ENCODE peak calls at places on chromosomes 7 and 10, in six cellular contexts. G is heart right ventricle, L is SK-N-SH, E is hepatocyte, A is uterus, P is MM.1S. V is an unnamed sample.

GRCh38 chr7:105638324-105638723 is 57.0 kb upstream of the EFCAB10 start:
- DNase-seq in G (no peak), E (no peak), P (no peak), L (no peak), A (no peak), V (peak; percentile 46)

GRCh38 chr10:120715214-120715613 is 135.9 kb upstream of the WDR11 start:
- DNase-seq in E (no peak), G (no peak), A (no peak), P (no peak), L (no peak), V (no peak)

GRCh38 chr10:105538933-105539332 is 897.8 kb downstream of the SORCS3 start:
- DNase-seq in P (no peak), G (no peak), L (no peak), E (no peak), A (no peak), V (peak; percentile 67)

GRCh38 chr7:100389437-100390088 is 16.3 kb downstream of the PILRA start:
- DNase-seq in A (no peak), P (no peak), G (no peak), L (no peak), E (no peak), V (no peak)

GRCh38 chr10:103763374-103764202 is 91.8 kb downstream of the SH3PXD2A start:
- DNase-seq in P (no peak), L (no peak), A (no peak), E (no peak), G (no peak), V (no peak)

GRCh38 chr10:122878799-122879338 is 512 bp downstream of the FAM24B start:
- DNase-seq in L (peak; percentile 21), G (no peak), P (no peak), A (no peak), E (no peak), V (no peak)

GRCh38 chr7:95718556-95719410 is 53.6 kb upstream of the DYNC1I1 start:
- DNase-seq in L (peak; percentile 29), A (no peak), E (no peak), P (peak; percentile 58), G (no peak), V (no peak)

GRCh38 chr7:135537453-135537852 is 20.3 kb upstream of the NUP205 start:
- DNase-seq in P (no peak), G (no peak), A (no peak), E (no peak), L (no peak), V (no peak)

GRCh38 chr10:71908998-71909397 is 55.2 kb upstream of the CHST3 start:
- DNase-seq in E (no peak), L (no peak), P (peak; percentile 34), A (no peak), G (no peak), V (no peak)

GRCh38 chr7:120714945-120715344 is 143.0 kb downstream of the TSPAN12 start:
- DNase-seq in P (no peak), L (no peak), A (no peak), G (no peak), E (no peak), V (no peak)

GRCh38 chr10:118992496-118992895 is 37.0 kb upstream of the NANOS1 start:
- DNase-seq in P (no peak), G (no peak), E (no peak), L (no peak), A (no peak), V (no peak)

GRCh38 chr7:33418251-33418701 is 288.9 kb downstream of the BBS9 start:
- DNase-seq in G (no peak), L (no peak), P (no peak), E (no peak), A (no peak), V (peak; percentile 68)

GRCh38 chr10:29064665-29065064 is 224.2 kb upstream of the LYZL1 start:
- DNase-seq in A (no peak), L (no peak), G (no peak), P (no peak), E (no peak), V (no peak)

GRCh38 chr7:20307119-20307518 is 23.6 kb upstream of the ITGB8 start:
- DNase-seq in G (no peak), L (no peak), P (peak; percentile 29), E (peak; percentile 68), A (no peak), V (peak; percentile 20)

GRCh38 chr7:20304366-20304765 is 26.3 kb upstream of the ITGB8 start:
- DNase-seq in E (peak; percentile 56), P (no peak), G (no peak), L (no peak), A (no peak), V (no peak)

GRCh38 chr7:20305726-20306125 is 25.0 kb upstream of the ITGB8 start:
- DNase-seq in P (no peak), L (no peak), E (no peak), A (no peak), G (no peak), V (no peak)

GRCh38 chr7:20307901-20308300 is 22.8 kb upstream of the ITGB8 start:
- DNase-seq in A (no peak), G (no peak), P (no peak), E (no peak), L (no peak), V (peak; percentile 48)

GRCh38 chr7:20306499-20306946 is 24.2 kb upstream of the ITGB8 start:
- DNase-seq in P (no peak), E (peak; percentile 28), A (no peak), L (no peak), G (no peak), V (peak; percentile 5)
- H3K27ac ChIP-seq in P (no peak overlapping the region), E (peak overlapping the region; percentile 64), A (no peak overlapping the region), L (peak overlapping the region; percentile 62), G (no peak overlapping the region), V (no peak overlapping the region)

DNA sequence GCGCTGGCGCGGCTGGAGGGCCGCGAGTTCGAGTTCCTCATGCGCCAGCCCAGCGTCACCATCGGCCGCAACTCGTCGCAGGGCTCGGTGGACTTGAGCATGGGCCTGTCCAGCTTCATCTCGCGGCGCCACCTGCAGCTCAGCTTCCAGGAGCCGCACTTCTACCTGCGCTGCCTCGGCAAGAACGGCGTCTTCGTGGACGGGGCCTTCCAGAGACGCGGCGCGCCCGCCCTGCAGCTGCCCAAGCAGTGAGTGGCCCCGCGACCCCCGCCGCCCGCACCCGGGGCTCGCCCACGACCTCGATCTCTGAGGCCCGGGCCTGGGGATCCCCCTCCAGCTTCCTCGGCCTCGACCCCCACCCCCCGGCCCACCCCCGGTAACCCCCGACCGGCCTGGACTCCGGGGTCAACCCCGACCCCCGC is 537 bp downstream of the FOXK1 start:
- DNase-seq in G (peak; percentile 36), L (no peak), E (peak; percentile 72), A (peak; percentile 53), P (peak; percentile 42), V (no peak)
- TF ChIP-seq CTCF in G (peak; percentile 15), L (peak; percentile 15), E (peak; percentile 28), A (no peak), P (peak; percentile 7), V (no peak)

GRCh38 chr10:100714566-100714950 is 30.8 kb upstream of the PAX2 start:
- DNase-seq in P (no peak), G (no peak), L (no peak), A (no peak), E (no peak), V (no peak)

GRCh38 chr10:100715101-100715444 is 30.3 kb upstream of the PAX2 start:
- DNase-seq in L (peak; percentile 17), A (no peak), P (no peak), E (no peak), G (no peak), V (no peak)

GRCh38 chr10:100713859-100714565 is 31.4 kb upstream of the PAX2 start:
- DNase-seq in E (no peak), P (no peak), A (no peak), L (peak; percentile 23), G (no peak), V (no peak)

GRCh38 chr10:100717166-100717565 is 28.2 kb upstream of the PAX2 start:
- DNase-seq in A (no peak), P (no peak), E (no peak), L (no peak), G (no peak), V (no peak)

DNA sequence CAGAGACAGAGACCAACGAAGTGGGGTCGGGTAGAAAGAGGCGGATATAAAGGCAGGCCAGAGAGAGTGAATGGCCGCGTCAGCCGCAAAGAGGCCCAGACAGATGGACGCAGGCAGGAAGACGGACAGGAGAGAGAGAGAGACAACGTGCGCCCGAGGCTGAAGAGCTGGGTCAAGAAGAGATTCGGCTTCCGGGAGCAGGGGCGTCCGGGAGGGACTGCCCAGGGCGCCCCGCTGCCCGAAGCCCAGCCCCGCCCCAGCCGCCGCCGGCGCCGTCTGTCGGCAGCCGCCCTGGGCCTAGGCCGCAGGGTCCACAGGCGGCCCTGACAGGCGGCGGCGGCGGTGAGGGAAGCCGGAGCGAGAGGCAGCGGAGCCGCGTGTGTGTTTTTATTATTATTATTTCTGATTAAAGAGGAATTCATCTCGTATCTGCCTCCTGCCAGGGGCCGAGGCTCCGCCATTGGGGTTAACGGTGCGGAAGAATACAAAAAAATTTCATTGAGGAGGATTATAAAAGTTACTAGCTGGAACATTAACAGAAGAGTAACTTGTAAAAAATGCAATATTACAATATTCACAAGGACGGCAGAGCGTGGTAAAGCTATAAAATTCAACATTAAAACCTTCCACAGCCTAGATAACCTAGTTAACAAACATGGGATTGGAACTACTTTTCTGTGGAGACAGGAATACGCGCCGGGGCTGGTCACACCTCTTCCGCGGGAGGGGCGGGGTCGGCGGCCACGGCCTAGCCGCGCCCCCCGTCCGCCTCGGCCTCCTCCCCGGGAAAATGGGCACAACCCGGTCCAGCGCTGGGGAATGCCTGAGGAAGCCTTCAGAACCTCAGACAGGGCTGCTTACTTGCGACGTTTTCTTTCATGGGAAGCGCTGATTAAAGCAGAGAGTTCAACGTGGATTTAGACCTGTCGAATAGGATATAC is 29.7 kb upstream of the PAX2 start:
- DNase-seq in E (no peak), P (no peak), G (no peak), A (no peak), L (peak; percentile 24), V (peak; percentile 69)
- H3K4me3 ChIP-seq in E (no peak overlapping the region), P (no peak overlapping the region), G (peak overlapping the region; percentile 24), A (no peak overlapping the region), L (no peak overlapping the region), V (peak overlapping the region; percentile 48)

DNA sequence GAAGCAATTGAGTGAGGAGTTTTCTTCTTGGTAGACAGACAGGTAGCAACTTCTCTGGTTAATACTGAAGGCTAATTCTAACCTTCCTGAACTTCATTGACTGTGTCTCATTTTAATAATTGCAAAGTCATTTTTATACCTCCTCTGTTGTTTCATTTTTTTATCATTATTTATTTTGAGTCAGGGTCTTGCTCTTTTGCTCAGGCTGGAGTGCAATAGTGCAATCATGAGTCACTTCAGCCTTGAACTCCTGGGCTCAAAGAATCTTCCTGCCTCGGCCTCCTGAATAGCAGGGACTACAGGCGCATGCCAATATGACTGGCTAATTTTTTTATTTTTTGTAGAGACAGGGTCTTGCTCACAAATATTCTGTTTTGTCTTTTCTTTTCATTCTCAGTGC is 45.4 kb downstream of the APBB1IP start:
- DNase-seq in L (no peak), G (no peak), A (no peak), E (no peak), P (no peak), V (no peak)
- H3K27ac ChIP-seq in L (no peak overlapping the region), G (no peak overlapping the region), A (no peak overlapping the region), E (no peak overlapping the region), P (no peak overlapping the region), V (no peak overlapping the region)

GRCh38 chr10:97079454-97079853 is 106.3 kb downstream of the SLIT1 start:
- DNase-seq in G (no peak), P (no peak), E (no peak), L (no peak), A (no peak), V (no peak)
- TF ChIP-seq CTCF in G (no peak), P (no peak), E (no peak), L (no peak), A (no peak), V (no peak)

V was measured in neural progenitor cell.